ENCODE peak calls at places on chromosomes 12 and 14, in four cellular contexts. W is PC-9, T is heart left ventricle, Y is HepG2. S is an unnamed sample. For H3K9me3, the result is how much of the 10 kb centered on the place peaks cover.

GRCh38 chr14:23514009-23514962 is 37.3 kb downstream of the ZFHX2 start:
- DNase-seq in W (no peak), Y (no peak), T (no peak), S (no peak)

GRCh38 chr12:82082476-82082875 is 275.7 kb downstream of the CCDC59 start:
- DNase-seq in W (no peak), T (no peak), Y (no peak), S (no peak)

GRCh38 chr14:63277784-63278183 is 41.0 kb downstream of the GPHB5 start:
- DNase-seq in T (no peak), W (no peak), Y (no peak), S (no peak)

GRCh38 chr12:103456006-103456405 is 39.8 kb downstream of the C12orf42 start:
- DNase-seq in T (no peak), Y (no peak), W (no peak), S (no peak)

GRCh38 chr12:31922341-31923062 is 36.7 kb upstream of the RESF1 start:
- DNase-seq in T (no peak), W (no peak), Y (peak), S (no peak)

GRCh38 chr12:118315821-118316220 is 56.9 kb downstream of the TAOK3 start:
- DNase-seq in W (no peak), Y (no peak), T (no peak), S (no peak)

GRCh38 chr12:44774815-44775411 is 101.2 kb downstream of the NELL2 start:
- DNase-seq in W (peak), Y (peak), T (peak), S (peak)

GRCh38 chr12:102573237-102573636 is 92.9 kb upstream of the IGF1 start:
- DNase-seq in Y (no peak), W (no peak), T (no peak), S (no peak)

GRCh38 chr12:105393586-105393985 is 63.1 kb downstream of the C12orf75 start:
- DNase-seq in T (no peak), Y (no peak), W (no peak), S (no peak)

GRCh38 chr12:79927772-79928474 is 7.0 kb downstream of the PPP1R12A start:
- DNase-seq in T (no peak), Y (no peak), W (no peak), S (peak)

GRCh38 chr12:84421103-84421502 is 491.5 kb downstream of the SLC6A15 start:
- DNase-seq in Y (no peak), W (no peak), T (no peak), S (no peak)
- H3K9me3 ChIP-seq in Y (under half), W (under half), T (under half), S (under half)

DNA sequence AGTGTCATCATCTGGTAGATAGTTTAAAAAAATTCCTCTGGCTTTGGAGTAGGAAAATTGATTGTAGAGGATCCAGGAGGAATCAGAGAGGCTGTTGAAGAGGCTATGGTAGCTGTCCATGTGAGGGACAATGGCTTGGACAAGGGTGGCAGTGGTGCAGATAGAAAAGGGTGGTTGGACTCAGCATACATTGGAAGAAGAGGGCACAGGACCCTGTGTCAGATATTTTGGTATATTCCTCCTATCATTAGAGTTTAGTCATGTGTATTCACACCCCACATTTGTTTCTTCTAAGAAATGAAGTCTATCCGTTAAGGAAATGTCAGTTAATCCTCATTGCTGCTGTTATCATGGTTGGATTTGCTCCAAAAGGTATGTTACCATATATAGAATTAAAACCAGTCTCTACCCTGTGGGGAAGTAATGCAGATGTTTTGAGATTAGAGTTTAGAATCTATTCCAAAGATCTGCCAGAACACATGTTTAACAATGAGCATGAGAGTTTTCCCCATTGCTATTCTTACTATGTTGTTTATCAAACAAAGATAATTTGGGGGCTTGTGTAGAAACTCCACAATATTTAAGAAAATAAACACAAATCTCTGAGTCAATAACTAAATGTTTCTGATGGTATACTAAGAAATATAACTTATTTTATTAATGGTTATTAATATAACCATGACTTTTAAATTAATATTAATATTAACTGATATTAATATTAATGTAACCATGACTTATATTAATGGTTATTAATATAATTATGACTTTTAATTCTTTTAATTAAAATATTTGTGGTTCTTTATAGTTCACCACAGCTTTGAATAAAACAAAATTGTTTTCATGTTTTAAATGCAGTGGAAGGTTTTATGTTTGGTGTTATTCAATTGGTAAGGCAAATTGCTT is 80.9 kb downstream of the CRADD start:
- DNase-seq in W (no peak), Y (no peak), T (no peak), S (no peak)
- H3K9me3 ChIP-seq in W (under half), Y (under half), T (under half), S (under half)

GRCh38 chr12:115383668-115384067 is 699.7 kb upstream of the TBX3 start:
- DNase-seq in T (no peak), Y (no peak), W (no peak), S (no peak)
- H3K9me3 ChIP-seq in T (under half), Y (under half), W (under half), S (under half)

DNA sequence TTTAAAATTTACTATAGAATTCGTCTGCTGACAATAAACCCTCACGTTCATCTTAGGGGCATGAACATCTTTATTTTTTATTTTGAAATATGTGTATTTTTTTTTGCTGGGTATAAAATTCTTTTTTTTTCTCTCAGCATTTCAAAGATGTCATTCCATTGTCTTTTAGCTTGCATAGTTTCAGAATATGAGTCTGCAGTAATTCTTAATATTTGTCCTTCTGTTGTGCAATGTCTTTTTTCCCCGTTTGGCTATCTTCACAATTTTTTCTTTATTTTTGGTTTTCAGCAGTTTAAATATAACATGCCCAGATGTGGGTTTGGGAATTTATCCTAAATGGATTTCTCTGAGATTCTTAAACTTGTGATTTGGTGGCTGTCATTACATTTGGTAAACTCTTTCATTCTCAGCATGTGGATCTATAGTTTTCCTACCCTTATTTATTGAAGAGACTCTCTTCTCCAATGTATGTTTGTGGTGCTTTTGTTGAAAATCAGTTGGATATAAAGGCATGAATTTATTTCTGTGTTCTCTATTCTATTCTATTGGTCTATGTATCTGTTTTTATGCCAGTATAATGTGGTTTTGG is 37.8 kb upstream of the PLBD1 start:
- DNase-seq in W (no peak), T (no peak), Y (no peak), S (no peak)
- H3K9me3 ChIP-seq in W (under half), T (half or more), Y (under half), S (under half)

DNA sequence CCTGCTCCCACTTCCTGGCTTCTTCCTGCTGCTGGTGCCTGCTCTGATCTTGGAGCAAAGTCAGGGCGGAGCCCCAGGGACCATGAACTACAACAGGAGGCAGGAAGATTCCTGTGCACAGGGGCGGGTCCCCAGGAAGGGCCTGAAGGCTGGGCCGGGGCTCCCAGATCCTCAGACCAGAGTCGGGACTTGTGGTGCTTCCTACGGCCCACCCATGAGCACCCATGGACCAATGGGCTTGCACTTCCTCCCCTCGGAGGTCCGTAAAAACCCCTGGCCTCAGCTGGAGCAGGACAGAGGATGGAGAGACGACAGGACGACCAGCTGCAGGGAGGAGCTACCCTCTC is 1287.1 kb downstream of the TMEM121 start:
- DNase-seq in Y (no peak), T (no peak), W (no peak), S (no peak)
- H3K9me3 ChIP-seq in Y (under half), T (under half), W (under half), S (under half)

GRCh38 chr12:92601680-92602079 is 101.1 kb upstream of the PLEKHG7 start:
- DNase-seq in Y (no peak), W (no peak), T (no peak), S (no peak)
- H3K9me3 ChIP-seq in Y (under half), W (under half), T (under half), S (under half)

GRCh38 chr12:92077530-92077929 is 68.1 kb downstream of the BTG1 start:
- DNase-seq in Y (no peak), W (no peak), T (no peak), S (no peak)

GRCh38 chr12:92085040-92085439 is 60.6 kb downstream of the BTG1 start:
- DNase-seq in Y (no peak), W (no peak), T (no peak), S (no peak)

GRCh38 chr12:92079054-92079385 is 66.6 kb downstream of the BTG1 start:
- DNase-seq in T (no peak), Y (no peak), W (no peak), S (no peak)

GRCh38 chr12:92078167-92079053 is 67.2 kb downstream of the BTG1 start:
- DNase-seq in Y (no peak), T (no peak), W (peak), S (no peak)

GRCh38 chr12:92080390-92081285 is 65.0 kb downstream of the BTG1 start:
- DNase-seq in Y (no peak), W (peak), T (no peak), S (no peak)
- H3K9me3 ChIP-seq in Y (under half), W (under half), T (under half), S (under half)

DNA sequence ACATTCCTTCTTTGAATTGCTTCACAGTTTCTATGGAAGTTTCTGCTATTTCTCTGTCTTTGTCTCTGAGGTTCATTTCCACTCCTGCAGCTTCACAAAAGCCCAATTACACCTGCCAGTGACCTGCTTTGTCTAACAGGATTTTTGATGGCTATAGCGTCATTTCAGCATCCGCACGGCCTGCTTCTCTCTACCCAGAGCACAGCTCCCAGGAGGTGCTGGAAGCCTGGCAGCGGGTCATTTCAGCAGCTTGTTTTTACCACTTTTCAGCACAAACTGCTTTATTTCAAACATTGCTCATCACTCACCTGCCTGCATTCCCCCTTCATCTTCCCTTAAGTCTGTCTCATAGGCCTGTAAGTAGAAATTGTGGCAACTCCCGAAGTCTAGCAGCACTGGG is 434.5 kb upstream of the GARIN6 start:
- DNase-seq in T (no peak), W (no peak), Y (no peak), S (no peak)
- H3K9me3 ChIP-seq in T (under half), W (under half), Y (under half), S (under half)

GRCh38 chr14:101549154-101549553 is 12.1 kb upstream of the DIO3 start:
- DNase-seq in Y (no peak), W (no peak), T (no peak), S (no peak)
- H3K9me3 ChIP-seq in Y (under half), W (under half), T (under half), S (under half)

S was measured in T-helper 17 cell.